ENCODE peak calls at places on chromosomes 2 and 18, in nine cellular contexts. I, S, Q, J, N, O, G, D and H are unnamed samples.

GRCh38 chr2:120985997-120986651 is 250.5 kb downstream of the GLI2 start:
- DNase-seq in O (no peak), D (no peak), I (no peak), S (no peak), N (no peak), Q (no peak), G (no peak), J (no peak), H (no peak)

GRCh38 chr2:54416166-54416798 is 39.8 kb upstream of the SPTBN1 start:
- DNase-seq in Q (peak), O (peak), D (peak), I (no peak), S (peak), J (no peak), N (peak), G (no peak), H (no peak)

GRCh38 chr2:234957533-234958135 is 5.8 kb downstream of the SH3BP4 start:
- DNase-seq in G (no peak), J (no peak), I (no peak), S (peak), N (peak), D (peak), O (peak), Q (no peak), H (no peak)

GRCh38 chr2:109689973-109690372 is 75.8 kb downstream of the SOWAHC start:
- DNase-seq in D (no peak), O (no peak), J (no peak), N (no peak), S (no peak), I (no peak), G (no peak), Q (no peak), H (no peak)

GRCh38 chr2:52395912-52396311 is 1364.0 kb upstream of the NRXN1 start:
- DNase-seq in Q (no peak), G (no peak), J (no peak), S (peak), O (no peak), N (no peak), I (no peak), D (peak), H (no peak)

GRCh38 chr2:228589115-228589514 is 407.6 kb upstream of the SPHKAP start:
- DNase-seq in N (no peak), J (no peak), I (no peak), S (no peak), O (no peak), Q (no peak), D (no peak), G (no peak), H (no peak)

GRCh38 chr2:74374509-74375205 is 5.5 kb downstream of the DCTN1 start:
- DNase-seq in J (no peak), I (peak), Q (peak), S (peak), G (no peak), O (peak), D (peak), N (peak), H (peak)

GRCh38 chr2:159592446-159592845 is 23.9 kb downstream of the BAZ2B start:
- DNase-seq in O (no peak), D (peak), G (no peak), S (no peak), J (no peak), Q (no peak), N (no peak), I (no peak), H (no peak)

GRCh38 chr2:239830718-239831271 is 194.3 kb downstream of the NDUFA10 start:
- DNase-seq in N (no peak), I (no peak), J (no peak), G (no peak), S (no peak), O (no peak), D (no peak), Q (peak), H (no peak)

GRCh38 chr2:210072922-210073509 is 70.6 kb downstream of the RPE start:
- DNase-seq in O (no peak), S (peak), D (peak), G (no peak), J (peak), N (no peak), Q (no peak), I (no peak), H (no peak)

GRCh38 chr2:191677646-191678436 is at the start of gene NABP1:
- DNase-seq in I (peak), S (peak), D (peak), O (peak), G (peak), N (peak), Q (peak), J (peak), H (peak)

GRCh38 chr2:95061601-95062183 is 36.2 kb downstream of the MAL start:
- DNase-seq in J (no peak), I (no peak), Q (no peak), G (no peak), O (no peak), D (no peak), N (no peak), S (no peak), H (no peak)

GRCh38 chr18:23929362-23929940 is 85.1 kb upstream of the TTC39C start:
- DNase-seq in S (no peak), Q (no peak), J (no peak), D (no peak), G (no peak), N (no peak), O (no peak), I (no peak), H (no peak)

GRCh38 chr18:58009166-58009565 is 34.9 kb upstream of the NEDD4L start:
- DNase-seq in D (peak), O (no peak), Q (no peak), N (no peak), S (no peak), J (no peak), G (no peak), I (no peak), H (no peak)

GRCh38 chr2:43178602-43179542 is 47.5 kb downstream of the ZFP36L2 start:
- DNase-seq in D (peak), O (peak), N (peak), Q (peak), J (peak), I (peak), S (peak), G (no peak), H (no peak)

GRCh38 chr2:22626621-22627020 is 758.4 kb upstream of the KLHL29 start:
- DNase-seq in O (no peak), J (no peak), N (no peak), S (no peak), Q (no peak), I (no peak), G (no peak), D (no peak), H (no peak)

GRCh38 chr2:735670-736218 is 58.5 kb upstream of the TMEM18 start:
- DNase-seq in N (no peak), J (no peak), Q (no peak), G (no peak), S (no peak), D (no peak), O (no peak), I (no peak), H (no peak)
- TF ChIP-seq CTCF in N (no peak), J (no peak), Q (no peak), G (no peak), S (no peak), D (no peak), O (no peak), I (no peak), H (no peak)

DNA sequence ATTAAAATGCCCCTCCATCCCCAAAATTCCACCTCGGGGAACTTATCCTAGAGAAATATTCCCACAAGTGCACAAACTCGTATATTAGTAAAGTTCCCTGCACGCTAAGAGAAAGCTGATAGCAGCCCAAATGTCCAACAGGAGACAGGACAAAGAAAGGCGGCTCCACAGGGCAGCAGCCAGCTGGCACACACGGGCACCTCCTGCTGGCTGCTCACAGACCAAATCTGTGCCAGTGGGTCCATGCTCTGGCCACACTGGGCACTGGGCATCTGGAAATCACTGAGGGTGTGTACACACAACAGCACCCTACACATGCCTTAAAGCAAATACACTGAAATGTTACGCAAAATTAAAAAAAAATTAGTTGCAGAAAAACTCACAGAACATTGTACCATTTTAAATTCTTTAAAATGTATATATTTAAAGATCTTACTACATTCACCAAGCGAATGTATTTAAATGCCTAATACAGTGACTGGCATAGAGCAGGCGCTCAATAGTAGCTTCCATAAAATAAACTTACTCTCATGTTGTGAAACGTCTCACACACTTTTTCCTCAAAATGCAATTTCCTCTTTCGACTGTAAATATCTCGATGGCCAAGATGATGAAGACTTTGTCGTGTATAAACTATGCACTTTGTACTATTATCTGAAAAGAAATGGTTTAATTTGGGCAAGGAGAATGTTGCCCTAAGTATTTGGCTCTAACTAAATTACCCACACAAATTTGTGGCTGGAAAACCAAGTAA is 19.4 kb downstream of the ZNF516 start:
- DNase-seq in O (no peak), D (no peak), G (no peak), S (no peak), Q (no peak), J (no peak), I (no peak), N (no peak), H (no peak)
- TF ChIP-seq CTCF in O (no peak), D (no peak), G (no peak), S (no peak), Q (no peak), J (no peak), I (no peak), N (peak), H (no peak)

GRCh38 chr2:75609334-75609689 is 37.3 kb upstream of the MRPL19 start:
- DNase-seq in N (no peak), I (no peak), Q (no peak), O (no peak), S (no peak), J (no peak), G (no peak), D (no peak), H (no peak)
- TF ChIP-seq CTCF in N (no peak), I (no peak), Q (peak), O (no peak), S (no peak), J (no peak), G (peak), D (no peak), H (no peak)

GRCh38 chr2:174142290-174142689 is 106.0 kb downstream of the OLA1 start:
- DNase-seq in N (no peak), I (no peak), D (no peak), G (no peak), S (no peak), O (no peak), Q (no peak), J (no peak), H (no peak)

GRCh38 chr2:174149530-174149929 is 98.8 kb downstream of the OLA1 start:
- DNase-seq in N (no peak), D (no peak), J (no peak), Q (no peak), O (no peak), I (no peak), S (no peak), G (no peak), H (no peak)

GRCh38 chr2:174148833-174149232 is 99.5 kb downstream of the OLA1 start:
- DNase-seq in Q (no peak), G (no peak), O (no peak), I (no peak), J (no peak), N (no peak), D (no peak), S (no peak), H (no peak)

DNA sequence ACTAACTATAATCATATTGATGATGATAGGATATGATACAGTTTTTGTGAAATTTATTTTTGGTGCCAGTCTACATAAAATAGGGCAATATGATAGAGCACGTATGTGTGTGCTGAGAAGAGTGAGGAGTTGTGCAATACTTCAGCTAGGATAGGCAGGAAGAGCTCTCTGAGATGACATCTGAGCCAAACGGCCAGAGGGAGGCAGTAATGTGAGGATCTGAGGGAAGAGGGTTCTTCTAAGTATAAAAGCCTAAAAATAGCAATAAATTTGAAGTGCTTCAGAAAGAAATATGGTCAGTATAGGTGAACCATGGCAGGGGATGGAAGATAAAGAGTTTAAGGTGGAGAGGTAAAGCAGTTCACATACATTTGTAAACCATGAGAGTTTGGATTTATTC is 102.5 kb downstream of the OLA1 start:
- DNase-seq in Q (no peak), D (peak), I (no peak), J (no peak), O (no peak), S (no peak), N (no peak), G (no peak), H (no peak)
- TF ChIP-seq CTCF in Q (no peak), D (no peak), I (no peak), J (peak), O (no peak), S (no peak), N (no peak), G (no peak), H (no peak)

DNA sequence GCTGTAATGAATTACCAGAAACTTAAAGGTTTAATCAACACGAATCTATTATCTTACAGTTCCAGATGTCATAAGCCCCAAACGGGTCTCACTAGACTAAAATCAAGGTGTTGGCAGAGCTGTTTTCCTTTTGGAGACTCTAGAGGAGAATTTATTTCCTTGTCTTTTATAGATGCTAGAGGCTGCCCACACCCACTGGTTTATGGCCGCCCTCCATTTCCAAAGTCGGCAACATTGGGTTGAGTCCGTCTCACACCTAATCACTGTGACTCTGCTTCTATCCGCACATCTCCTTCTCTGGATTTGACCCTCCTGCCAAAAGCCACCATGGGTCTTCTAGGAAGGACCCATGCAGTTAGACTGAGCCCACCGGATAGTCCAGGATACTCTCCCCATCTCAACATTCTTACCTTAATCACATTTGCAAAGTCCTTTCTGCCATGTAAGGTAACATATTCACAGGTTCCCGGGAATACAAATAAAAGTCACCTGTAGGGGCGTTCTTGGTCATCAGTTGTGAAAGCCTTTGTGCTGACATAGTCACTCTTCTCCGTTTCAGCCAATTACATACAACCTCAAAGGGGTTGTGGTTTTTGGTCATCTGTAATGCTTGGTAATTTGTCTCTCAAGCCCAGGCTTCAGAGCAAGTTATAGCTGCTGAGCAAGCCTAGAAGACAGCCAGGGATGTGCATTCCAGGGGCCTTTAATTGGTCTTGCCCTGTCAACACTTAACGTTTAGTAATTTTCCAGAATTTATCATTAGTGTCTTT is 179.4 kb downstream of the ANTXR1 start:
- DNase-seq in J (no peak), I (no peak), D (no peak), O (no peak), G (no peak), S (no peak), N (no peak), Q (no peak), H (no peak)
- TF ChIP-seq CTCF in J (no peak), I (no peak), D (no peak), O (no peak), G (no peak), S (no peak), N (no peak), Q (no peak), H (no peak)

DNA sequence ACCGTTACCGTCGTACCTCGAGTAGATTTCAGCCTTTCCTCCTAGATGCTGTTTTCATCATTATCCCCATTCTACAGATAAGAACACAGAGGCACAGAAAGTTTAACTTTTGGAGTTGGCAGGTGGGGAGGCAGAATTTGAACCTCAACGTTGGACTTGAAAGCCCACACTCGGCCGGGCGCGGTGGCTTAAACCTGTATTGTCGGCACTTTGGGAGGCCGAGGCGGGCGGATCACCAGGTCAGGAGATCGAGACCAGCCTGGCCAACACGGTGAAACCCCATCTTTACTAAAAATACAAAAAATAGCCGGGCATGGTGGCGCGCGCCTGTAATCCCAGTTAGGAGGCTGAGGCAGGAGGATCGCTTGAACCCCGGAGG is 11.5 kb downstream of the CATIP start:
- DNase-seq in Q (no peak), G (no peak), O (no peak), S (no peak), I (no peak), N (peak), J (no peak), D (no peak), H (no peak)
- TF ChIP-seq CTCF in Q (no peak), G (no peak), O (no peak), S (no peak), I (no peak), N (no peak), J (no peak), D (no peak), H (no peak)

GRCh38 chr2:204187513-204188088 is 251.0 kb downstream of the ICOS start:
- DNase-seq in S (no peak), D (no peak), G (no peak), Q (no peak), N (no peak), I (no peak), O (no peak), J (no peak), H (no peak)
- TF ChIP-seq CTCF in S (no peak), D (no peak), G (no peak), Q (no peak), N (no peak), I (no peak), O (no peak), J (no peak), H (no peak)

DNA sequence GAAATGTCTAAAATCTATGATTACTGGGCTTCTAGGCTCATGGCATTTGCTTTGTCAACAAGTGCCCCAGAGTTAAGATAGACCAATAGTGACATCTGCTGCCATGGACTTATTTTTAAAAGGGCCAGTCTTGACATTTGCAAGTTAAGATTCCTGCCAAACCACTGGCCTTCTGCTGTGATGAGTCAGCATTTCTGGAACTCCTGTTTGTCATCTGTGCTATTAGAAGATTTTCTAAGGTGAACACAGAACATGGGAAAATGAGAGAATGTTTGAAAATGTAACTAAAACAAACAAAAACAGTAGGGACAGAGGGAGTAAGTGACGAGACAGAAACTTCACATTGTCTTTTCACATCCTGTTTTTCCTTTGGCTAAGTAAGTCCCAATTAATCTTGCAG is 93.7 kb upstream of the WDR75 start:
- DNase-seq in O (no peak), D (peak), Q (no peak), G (no peak), I (no peak), S (peak), J (peak), N (no peak), H (no peak)
- TF ChIP-seq CTCF in O (no peak), D (peak), Q (no peak), G (peak), I (peak), S (peak), J (peak), N (peak), H (no peak)

DNA sequence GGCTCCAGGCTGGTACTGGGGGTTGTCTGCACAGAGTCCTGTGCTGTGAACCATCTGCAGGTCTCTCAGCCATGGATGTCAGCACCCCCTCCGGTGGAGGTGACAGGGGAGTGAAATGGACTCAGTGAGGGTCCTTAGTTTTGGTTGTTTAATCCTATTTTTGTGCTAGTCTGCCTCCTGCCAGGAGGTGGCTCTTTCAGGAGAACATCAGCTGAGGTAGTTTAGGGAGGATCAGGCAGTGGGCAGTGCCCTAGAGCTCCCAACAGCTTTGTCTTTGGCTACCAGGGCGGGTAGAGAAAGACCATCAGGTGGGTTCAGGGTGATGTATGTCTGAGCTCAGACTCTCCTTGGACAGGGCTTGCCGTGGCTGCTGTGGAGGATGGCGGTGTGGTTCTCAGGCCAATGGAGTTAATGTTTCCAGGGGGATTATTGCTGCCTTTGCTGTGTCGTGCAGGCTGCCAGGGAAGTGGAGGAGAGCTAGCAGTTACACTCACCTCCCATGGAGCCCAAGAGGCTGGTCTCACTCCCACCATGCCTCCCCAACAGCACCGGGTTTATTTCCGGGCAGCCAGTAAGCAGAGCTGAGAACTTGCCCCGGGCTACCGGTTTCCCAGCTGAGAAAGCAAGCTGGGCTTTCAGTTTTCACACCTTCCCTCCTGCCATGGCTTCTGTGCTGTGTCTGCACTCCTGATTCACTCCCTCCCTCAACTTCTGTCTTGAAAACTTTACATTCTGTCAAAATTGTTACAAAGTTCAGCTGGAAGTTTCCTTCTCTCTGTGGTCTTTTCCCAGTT is 563.4 kb downstream of the XIRP2 start:
- DNase-seq in J (no peak), G (no peak), N (no peak), Q (no peak), O (no peak), I (no peak), D (peak), S (no peak), H (no peak)
- TF ChIP-seq CTCF in J (no peak), G (no peak), N (no peak), Q (no peak), O (no peak), I (no peak), D (no peak), S (no peak), H (no peak)

DNA sequence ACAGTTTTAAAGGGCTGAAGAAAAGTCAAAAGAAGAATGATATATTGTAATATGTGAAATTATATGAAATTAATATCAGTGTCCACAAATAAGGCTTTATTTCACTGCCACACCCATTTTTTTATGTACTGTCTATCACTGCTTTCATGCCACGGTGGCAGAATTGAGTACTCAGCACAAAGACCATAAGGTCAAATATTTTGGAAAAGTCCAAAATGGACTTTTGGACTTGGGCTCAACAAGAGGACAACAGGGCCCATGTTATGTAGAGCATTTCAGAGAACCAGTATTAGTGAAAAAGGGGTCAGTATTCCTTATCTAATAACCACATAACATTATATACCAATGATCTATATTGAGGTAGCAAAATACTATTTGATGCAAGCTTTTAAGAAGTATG is 427.2 kb downstream of the EPHA4 start:
- DNase-seq in G (no peak), N (no peak), J (no peak), I (no peak), S (no peak), Q (no peak), O (no peak), D (no peak), H (no peak)
- TF ChIP-seq CTCF in G (no peak), N (no peak), J (no peak), I (no peak), S (no peak), Q (no peak), O (no peak), D (no peak), H (no peak)